ENCODE peak calls at places on chromosomes 4 and X, in four cellular contexts. V, S, T and Z are unnamed samples.

GRCh38 chrX:106894392-106894909 is 8.7 kb downstream of the RIPPLY1 start:
- DNase-seq in T (peak), S (peak), V (peak), Z (no peak)

GRCh38 chrX:70485466-70485865 is 40.8 kb downstream of the DLG3 start:
- DNase-seq in V (no peak), T (no peak), S (no peak), Z (no peak)

GRCh38 chrX:44675364-44676024 is 132.8 kb upstream of the FUNDC1 start:
- DNase-seq in V (peak), T (peak), S (peak), Z (peak)

GRCh38 chrX:155819966-155820491 is 61.1 kb upstream of the VAMP7 start:
- DNase-seq in T (peak), V (peak), S (peak), Z (peak)

GRCh38 chrX:7119927-7120577 is 27.5 kb upstream of the STS start:
- DNase-seq in S (no peak), V (no peak), T (no peak), Z (no peak)

GRCh38 chr4:15303052-15303641 is 124.7 kb upstream of the C1QTNF7 start:
- DNase-seq in V (no peak), S (peak), T (no peak), Z (no peak)

GRCh38 chr4:6855692-6856297 is 53.8 kb upstream of the TBC1D14 start:
- DNase-seq in V (no peak), S (peak), T (no peak), Z (no peak)

GRCh38 chr4:6221851-6222760 is 21.8 kb upstream of the JAKMIP1 start:
- DNase-seq in V (no peak), T (no peak), S (no peak), Z (peak)

GRCh38 chrX:46340696-46341095 is 204.5 kb downstream of the ZNF674 start:
- DNase-seq in V (no peak), S (no peak), T (no peak), Z (no peak)

GRCh38 chr4:104330125-104330524 is 164.6 kb downstream of the CXXC4 start:
- DNase-seq in V (no peak), T (no peak), S (no peak), Z (no peak)

GRCh38 chrX:24395775-24396174 is 35.3 kb downstream of the SUPT20HL1 start:
- DNase-seq in V (no peak), T (peak), S (peak), Z (peak)

GRCh38 chr4:176566769-176567168 is 226.0 kb downstream of the VEGFC start:
- DNase-seq in V (no peak), S (no peak), T (no peak), Z (no peak)

GRCh38 chr4:98232202-98232601 is 29.0 kb upstream of the RAP1GDS1 start:
- DNase-seq in S (no peak), V (no peak), T (no peak), Z (no peak)

GRCh38 chr4:80215449-80216052 is 18.2 kb downstream of the PRDM8 start:
- DNase-seq in T (no peak), V (no peak), S (no peak), Z (no peak)

GRCh38 chr4:101451086-101451485 is 103.8 kb upstream of the PPP3CA start:
- DNase-seq in T (no peak), S (no peak), V (no peak), Z (no peak)

GRCh38 chrX:47706575-47706974 is 47.6 kb upstream of the UXT start:
- DNase-seq in V (no peak), T (no peak), S (peak), Z (no peak)

GRCh38 chr4:183700407-183700806 is 41.3 kb downstream of the TRAPPC11 start:
- DNase-seq in S (no peak), T (no peak), V (no peak), Z (no peak)

GRCh38 chr4:90238141-90238540 is 110.9 kb downstream of the CCSER1 start:
- DNase-seq in V (no peak), S (no peak), T (no peak), Z (no peak)

GRCh38 chr4:16114546-16114945 is 30.7 kb upstream of the PROM1 start:
- DNase-seq in T (no peak), V (no peak), S (no peak), Z (no peak)

GRCh38 chrX:63350551-63350950 is 581 bp downstream of the SPIN4 start:
- DNase-seq in V (no peak), T (no peak), S (no peak), Z (no peak)

GRCh38 chr4:47287735-47288134 is 175.8 kb downstream of the COMMD8 start:
- DNase-seq in V (no peak), S (peak), T (no peak), Z (no peak)

GRCh38 chr4:164368894-164369293 is 385.0 kb upstream of the SMIM31 start:
- DNase-seq in S (no peak), T (no peak), V (no peak), Z (no peak)

DNA sequence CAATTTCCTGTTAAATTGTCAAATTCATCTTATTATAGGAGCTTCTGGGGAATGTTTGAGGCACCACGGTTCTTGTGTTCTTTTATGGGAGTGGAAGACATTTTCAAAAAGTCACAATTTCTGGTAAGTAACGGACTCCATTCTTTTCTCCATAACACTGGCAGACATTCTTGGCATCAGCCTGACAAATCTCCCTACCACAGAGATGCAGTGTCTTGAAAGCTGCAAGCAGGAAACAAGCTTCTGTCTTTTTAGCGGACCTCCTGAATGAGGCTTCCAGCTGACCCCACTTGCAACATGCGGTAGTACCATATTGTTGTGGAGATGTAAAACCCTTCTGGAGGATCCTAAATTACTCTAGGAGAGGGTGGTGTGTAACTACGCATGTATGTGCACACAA is 129.9 kb downstream of the MGST2 start:
- DNase-seq in T (no peak), S (no peak), V (no peak), Z (no peak)
- TF ChIP-seq CTCF in T (no peak), S (no peak), V (no peak), Z (no peak)

DNA sequence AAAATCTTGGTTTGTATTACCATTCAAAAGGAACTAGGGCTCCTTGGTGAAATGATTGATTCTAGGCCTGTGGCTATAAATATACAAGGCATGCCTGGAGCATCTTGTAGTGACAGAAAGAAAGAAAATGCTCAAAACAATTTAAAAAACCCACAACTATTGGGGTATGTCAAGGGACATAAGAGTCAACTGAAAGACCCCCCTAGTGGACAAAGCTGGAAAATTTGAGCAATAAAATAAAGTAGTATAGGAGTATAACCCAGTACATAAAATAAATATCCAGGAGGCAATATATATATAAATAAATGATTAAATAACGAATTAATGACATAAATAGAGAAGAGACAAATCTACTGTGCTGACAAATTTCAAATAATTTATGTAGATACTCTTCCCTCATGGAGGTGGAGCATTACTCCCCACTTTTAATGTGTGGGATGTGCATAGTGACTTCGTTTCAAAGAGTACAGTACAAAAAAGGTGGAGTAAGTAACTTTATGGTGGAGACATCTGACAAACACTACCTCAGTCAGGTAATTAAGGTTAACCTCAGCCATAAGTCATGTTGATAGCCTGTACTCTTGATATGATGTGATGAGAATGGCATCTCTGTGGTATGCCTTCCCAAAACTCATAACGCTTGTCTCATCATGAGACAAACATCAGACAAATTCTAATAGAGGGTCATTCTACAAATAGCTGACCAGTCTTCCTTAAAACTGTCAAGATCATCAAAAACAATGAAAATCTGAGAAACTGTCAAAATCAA is 185.0 kb upstream of the GLRA2 start:
- DNase-seq in T (no peak), S (no peak), V (no peak), Z (no peak)
- TF ChIP-seq CTCF in T (no peak), S (no peak), V (no peak), Z (peak)

DNA sequence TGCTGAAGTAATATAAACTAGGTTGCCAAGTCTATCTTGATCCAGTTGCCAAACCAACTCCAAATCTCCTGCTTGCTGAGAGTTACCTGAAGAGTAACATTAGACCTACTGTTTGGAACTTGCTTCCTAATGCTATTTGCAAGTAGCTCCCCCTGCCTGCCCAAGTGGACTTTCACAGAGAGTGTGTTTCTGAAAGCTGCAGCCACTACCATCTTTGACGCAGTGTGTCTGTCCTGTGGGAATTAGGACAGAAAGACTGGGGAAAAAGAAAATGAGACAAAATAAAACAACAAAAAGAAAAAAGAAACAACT is 195.0 kb upstream of the HS3ST1 start:
- DNase-seq in T (no peak), S (no peak), V (no peak), Z (no peak)
- TF ChIP-seq CTCF in T (no peak), S (peak), V (no peak), Z (peak)

DNA sequence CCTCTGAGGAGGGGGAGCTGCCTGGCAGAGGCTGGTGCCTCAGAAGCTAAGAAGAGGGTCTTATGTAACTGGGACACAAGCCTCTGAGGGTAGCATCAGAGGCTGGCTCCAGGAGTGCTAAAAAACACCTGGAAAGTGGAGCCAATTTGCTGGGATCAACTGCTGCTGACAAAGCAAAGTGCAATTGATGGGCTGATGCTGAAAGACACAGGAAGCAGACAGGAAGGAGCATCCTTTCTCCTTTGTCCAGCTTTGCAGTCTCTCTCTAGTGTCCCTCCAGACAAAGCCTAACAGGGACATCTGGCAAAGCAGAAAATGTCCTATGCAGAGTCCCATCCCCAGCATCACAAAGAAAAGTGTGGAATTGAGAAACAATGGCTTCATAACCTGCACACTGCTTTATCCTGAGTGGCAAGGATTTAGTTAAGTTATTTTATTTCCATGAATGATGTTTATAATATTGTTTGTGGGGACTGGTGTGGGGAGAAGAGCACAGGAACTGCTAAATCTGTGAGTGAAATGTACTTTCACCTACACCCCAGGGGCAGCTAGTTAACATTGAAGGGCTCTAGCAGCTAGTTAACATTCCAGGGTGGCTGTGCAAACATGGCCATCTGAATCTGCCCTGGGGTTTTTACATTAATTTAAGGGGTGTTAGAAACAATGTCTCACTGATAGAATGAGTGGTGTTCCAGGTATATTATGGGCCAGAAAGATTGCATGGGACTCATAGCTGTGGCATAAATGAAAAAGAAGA is 25.6 kb upstream of the MBTPS2 start:
- DNase-seq in V (no peak), S (no peak), T (no peak), Z (no peak)
- TF ChIP-seq CTCF in V (no peak), S (no peak), T (no peak), Z (no peak)

GRCh38 chr4:2462218-2462991 is 6.5 kb upstream of the RNF4 start:
- DNase-seq in V (peak), S (no peak), T (peak), Z (peak)

GRCh38 chr4:2462992-2463762 is 5.7 kb upstream of the RNF4 start:
- DNase-seq in S (no peak), V (no peak), T (no peak), Z (no peak)

GRCh38 chr4:2458546-2459491 is 10.1 kb upstream of the RNF4 start:
- DNase-seq in V (no peak), S (no peak), T (no peak), Z (no peak)

GRCh38 chr4:2459589-2460349 is 9.1 kb upstream of the RNF4 start:
- DNase-seq in T (no peak), V (no peak), S (no peak), Z (no peak)

DNA sequence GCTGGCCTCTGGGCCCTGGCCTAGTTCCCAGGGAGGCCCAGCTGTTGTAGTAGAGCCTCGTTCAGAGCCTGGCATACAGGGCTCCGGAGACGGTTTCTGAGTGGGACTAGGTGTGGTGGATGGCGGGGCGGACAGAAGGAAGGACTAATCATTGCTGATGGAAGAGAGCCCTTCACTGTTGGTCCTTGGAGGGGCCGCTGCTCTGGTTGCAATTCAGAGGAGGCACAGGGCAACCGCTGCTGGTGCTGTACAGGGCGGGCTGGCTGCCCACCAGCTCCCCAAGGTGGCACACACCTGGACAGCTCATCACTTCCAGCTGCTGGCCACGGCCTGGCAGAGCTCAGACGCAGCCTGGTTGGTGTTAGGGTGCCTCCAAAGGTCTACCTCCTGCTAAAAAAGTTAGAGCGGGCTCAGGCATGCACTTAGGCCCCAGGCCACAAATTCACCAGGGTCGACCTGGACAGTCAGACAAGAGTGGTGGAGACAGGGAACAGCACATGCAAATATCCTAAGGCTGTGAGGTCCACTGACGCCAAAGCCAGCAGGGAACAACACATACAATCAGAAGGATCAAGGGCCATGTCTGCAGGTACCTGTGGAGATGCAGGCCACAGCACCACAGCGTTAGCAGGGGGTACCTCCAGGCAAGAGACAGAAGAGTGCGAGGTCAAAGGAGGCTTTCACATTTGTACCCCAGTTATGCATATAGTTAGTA is 7.5 kb upstream of the RNF4 start:
- DNase-seq in V (no peak), S (no peak), T (no peak), Z (no peak)
- TF ChIP-seq CTCF in V (no peak), S (no peak), T (no peak), Z (no peak)

GRCh38 chr4:48339642-48340041 is 1.7 kb upstream of the SLAIN2 start:
- DNase-seq in V (no peak), S (no peak), T (no peak), Z (no peak)

GRCh38 chr4:48341776-48342558 is 638 bp downstream of the SLAIN2 start:
- DNase-seq in S (no peak), T (no peak), V (peak), Z (peak)

GRCh38 chr4:48340276-48340904 is 939 bp upstream of the SLAIN2 start:
- DNase-seq in V (no peak), T (no peak), S (peak), Z (no peak)

GRCh38 chr4:48342559-48342878 is 1.2 kb downstream of the SLAIN2 start:
- DNase-seq in V (no peak), T (no peak), S (no peak), Z (no peak)

GRCh38 chr4:48340905-48341775 is at the start of gene SLAIN2:
- DNase-seq in V (peak), S (peak), T (peak), Z (peak)
- TF ChIP-seq CTCF in V (peak), S (peak), T (peak), Z (peak)